ENCODE peak calls at places on chromosomes 12 and 14, in nine cellular contexts. U is A549; M is activated T-helper 1 cell treated with Interleukin-2 at 50 U/mL for 16 hours; O is cerebellum; X is stimulated activated CD4-positive, alpha-beta T cell treated with anti-CD3 and anti-CD28 coated beads, Interleukin-2, amount 100 ng/mL, for 48 hours; C is GF-D8; E is head of caudate nucleus; T is M059J; Q is iris pigment epithelial cell. V is an unnamed sample.

GRCh38 chr14:96588410-96589249 is 86.4 kb downstream of the PAPOLA start:
- DNase-seq in U (no peak), M (no peak), X (no peak), C (no peak), T (no peak), E (no peak), Q (no peak), O (no peak), V (no peak)

GRCh38 chr14:59484611-59485174 is 376 bp downstream of the JKAMP start:
- DNase-seq in Q (peak), M (no peak), O (no peak), C (peak), T (peak), E (no peak), X (no peak), U (no peak), V (no peak)

GRCh38 chr14:81132492-81132891 is 88.3 kb downstream of the GTF2A1 start:
- DNase-seq in C (no peak), E (no peak), X (no peak), U (no peak), Q (no peak), O (no peak), T (no peak), M (no peak), V (no peak)

GRCh38 chr14:104973215-104974145 is 4.7 kb downstream of the AHNAK2 start:
- DNase-seq in Q (peak), C (no peak), O (no peak), T (peak), E (peak), M (no peak), X (no peak), U (peak), V (peak)

GRCh38 chr12:114682101-114682919 is 1.7 kb downstream of the TBX3 start:
- DNase-seq in E (no peak), C (no peak), O (no peak), Q (no peak), U (no peak), M (no peak), T (no peak), X (no peak), V (no peak)

GRCh38 chr14:50985124-50985815 is 41.0 kb upstream of the PYGL start:
- DNase-seq in T (peak), C (no peak), E (peak), O (no peak), M (no peak), U (no peak), X (no peak), Q (no peak), V (no peak)

GRCh38 chr14:74190910-74191575 is 48.2 kb upstream of the VSX2 start:
- DNase-seq in O (no peak), T (no peak), Q (no peak), X (no peak), E (peak), C (no peak), M (no peak), U (no peak), V (no peak)

GRCh38 chr12:130526813-130527212 is 189.1 kb downstream of the PIWIL1 start:
- DNase-seq in O (no peak), Q (no peak), E (no peak), U (peak), M (no peak), T (peak), C (no peak), X (no peak), V (no peak)

GRCh38 chr14:42961509-42961908 is 1354.8 kb downstream of the LRFN5 start:
- DNase-seq in E (no peak), O (no peak), U (no peak), Q (peak), C (no peak), X (no peak), T (no peak), M (no peak), V (no peak)

GRCh38 chr14:75144944-75145343 is 18.1 kb upstream of the NEK9 start:
- DNase-seq in E (no peak), M (no peak), T (no peak), O (no peak), Q (peak), C (peak), X (no peak), U (no peak), V (no peak)

GRCh38 chr12:32134144-32134888 is 27.7 kb downstream of the BICD1 start:
- DNase-seq in U (no peak), Q (peak), T (peak), C (no peak), X (peak), E (no peak), M (peak), O (peak), V (no peak)

GRCh38 chr14:55691659-55692058 is 111.7 kb downstream of the KTN1 start:
- DNase-seq in O (no peak), T (no peak), M (no peak), E (no peak), Q (no peak), X (no peak), U (no peak), C (no peak), V (no peak)

GRCh38 chr14:101839236-101839635 is 77.7 kb downstream of the PPP2R5C start:
- DNase-seq in U (no peak), M (no peak), T (no peak), Q (no peak), C (no peak), X (no peak), O (no peak), E (no peak), V (no peak)

GRCh38 chr12:57896437-57897201 is 44.7 kb upstream of the ATP23 start:
- DNase-seq in M (no peak), U (peak), E (peak), C (no peak), X (no peak), T (peak), O (peak), Q (peak), V (peak)

GRCh38 chr14:26709019-26709418 is 111.2 kb upstream of the NOVA1 start:
- DNase-seq in Q (peak), U (no peak), M (no peak), C (no peak), X (no peak), O (no peak), T (no peak), E (no peak), V (no peak)

GRCh38 chr12:69519871-69520270 is 49.7 kb downstream of the FRS2 start:
- DNase-seq in M (no peak), E (no peak), O (no peak), C (no peak), X (no peak), T (peak), U (no peak), Q (no peak), V (no peak)

GRCh38 chr12:117402363-117402762 is 40.9 kb upstream of the NOS1 start:
- DNase-seq in T (no peak), M (no peak), X (no peak), Q (no peak), U (no peak), C (no peak), O (no peak), E (no peak), V (no peak)

GRCh38 chr14:103132381-103133212 is 9.3 kb downstream of the TNFAIP2 start:
- DNase-seq in U (no peak), M (no peak), E (no peak), T (no peak), Q (peak), X (no peak), C (no peak), O (no peak), V (no peak)

GRCh38 chr14:91744068-91744480 is 12.2 kb upstream of the CATSPERB start:
- DNase-seq in U (no peak), C (no peak), Q (no peak), T (peak), O (no peak), E (no peak), M (no peak), X (no peak), V (no peak)

GRCh38 chr12:115638753-115639666 is 638.5 kb downstream of the MED13L start:
- DNase-seq in X (no peak), O (no peak), T (peak), Q (no peak), C (no peak), M (no peak), U (no peak), E (no peak), V (no peak)

GRCh38 chr12:67367843-67368242 is 98.7 kb downstream of the CAND1 start:
- DNase-seq in U (no peak), E (no peak), T (peak), Q (peak), X (no peak), C (no peak), M (no peak), O (no peak), V (no peak)

GRCh38 chr14:23364164-23364571 is 804 bp downstream of the EFS start:
- DNase-seq in O (peak), C (no peak), E (peak), M (no peak), X (no peak), T (peak), Q (peak), U (no peak), V (peak)

V was measured in frontal cortex.